ENCODE peak calls at places on chromosomes 1 and 21, in six cellular contexts. Y is small intestine; R is CD4-positive, alpha-beta T cell; B is Peyer's patch; J is HAP-1; Z is HEK293T. D is an unnamed sample.

GRCh38 chr1:92478393-92478792 is 8.3 kb downstream of the GFI1 start:
- DNase-seq in Y (no peak), R (no peak), B (no peak), J (no peak), Z (no peak), D (no peak)

GRCh38 chr1:40784141-40784770 is 669 bp downstream of the KCNQ4 start:
- DNase-seq in Y (no peak), R (no peak), B (no peak), J (no peak), Z (peak), D (no peak)

GRCh38 chr21:40846566-40847411 is at the start of gene DSCAM:
- DNase-seq in Y (no peak), R (no peak), B (no peak), J (no peak), Z (no peak), D (no peak)

GRCh38 chr1:203954293-203954692 is 92.9 kb downstream of the SNRPE start:
- DNase-seq in Y (no peak), R (no peak), B (no peak), J (no peak), Z (no peak), D (no peak)

GRCh38 chr1:201250326-201251011 is 32.8 kb upstream of the PKP1 start:
- DNase-seq in Y (no peak), R (no peak), B (no peak), J (no peak), Z (no peak), D (no peak)

GRCh38 chr1:16926491-16927195 is 4.9 kb downstream of the CROCC start:
- DNase-seq in Y (no peak), R (no peak), B (no peak), J (peak), Z (no peak), D (no peak)

GRCh38 chr1:12810691-12811408 is 19.7 kb downstream of the PRAMEF1 start:
- DNase-seq in Y (no peak), R (no peak), B (no peak), J (no peak), Z (no peak), D (no peak)

GRCh38 chr1:37999434-38000232 is 5.7 kb downstream of the FHL3 start:
- DNase-seq in Y (peak), R (no peak), B (no peak), J (no peak), Z (no peak), D (peak)

GRCh38 chr21:25878334-25878733 is 143.6 kb downstream of the GABPA start:
- DNase-seq in Y (no peak), R (no peak), B (no peak), J (no peak), Z (no peak), D (no peak)

GRCh38 chr1:8441466-8441865 is 123.6 kb downstream of the SLC45A1 start:
- DNase-seq in Y (no peak), R (no peak), B (no peak), J (no peak), Z (no peak), D (no peak)

GRCh38 chr1:1826356-1827088 is 48.3 kb upstream of the NADK start:
- DNase-seq in Y (no peak), R (no peak), B (no peak), J (no peak), Z (no peak), D (no peak)

GRCh38 chr1:101310484-101310883 is 73.7 kb downstream of the S1PR1 start:
- DNase-seq in Y (no peak), R (no peak), B (no peak), J (no peak), Z (no peak), D (no peak)

GRCh38 chr1:46039571-46040052 is 92.8 kb downstream of the PIK3R3 start:
- DNase-seq in Y (peak), R (no peak), B (no peak), J (no peak), Z (no peak), D (no peak)

GRCh38 chr1:153540394-153541361 is at the start of gene S100A5:
- DNase-seq in Y (peak), R (peak), B (no peak), J (no peak), Z (no peak), D (no peak)

GRCh38 chr1:10716424-10716823 is 80.0 kb downstream of the CASZ1 start:
- DNase-seq in Y (no peak), R (no peak), B (no peak), J (no peak), Z (no peak), D (no peak)

GRCh38 chr1:165508291-165508690 is 35.5 kb upstream of the LRRC52 start:
- DNase-seq in Y (no peak), R (no peak), B (no peak), J (no peak), Z (no peak), D (no peak)

GRCh38 chr21:38922474-38922873 is 116.7 kb downstream of the ETS2 start:
- DNase-seq in Y (no peak), R (no peak), B (no peak), J (no peak), Z (no peak), D (no peak)

GRCh38 chr1:247448107-247448778 is 9.7 kb downstream of the OR2B11 start:
- DNase-seq in Y (peak), R (peak), B (peak), J (no peak), Z (peak), D (no peak)

GRCh38 chr1:231792634-231793033 is 166.0 kb downstream of the DISC1 start:
- DNase-seq in Y (no peak), R (no peak), B (no peak), J (no peak), Z (no peak), D (peak)

GRCh38 chr1:61352845-61353435 is 270.6 kb downstream of the NFIA start:
- DNase-seq in Y (no peak), R (no peak), B (no peak), J (peak), Z (no peak), D (peak)

GRCh38 chr21:45427331-45428271 is 22.6 kb downstream of the COL18A1 start:
- DNase-seq in Y (no peak), R (no peak), B (no peak), J (no peak), Z (no peak), D (peak)

D was measured in dermis microvascular lymphatic vessel endothelial cell.